ENCODE peak calls at places on chromosomes 5 and 9, in eight cellular contexts. E is CD8-positive, alpha-beta memory T cell; G is mammary epithelial cell; M is CD4-positive, alpha-beta memory T cell; H is endodermal cell; T is naive thymus-derived CD4-positive, alpha-beta T cell; Z is Peyer's patch; D is GM23248. U is an unnamed sample. For H3K4me1, the result is how much of the 10 kb centered on the place peaks cover.

GRCh38 chr5:181120761-181121160 is 10.2 kb downstream of the OR2V1 start:
- DNase-seq in E (no peak), H (no peak), T (no peak), G (no peak), D (peak), Z (no peak), M (no peak), U (no peak)

GRCh38 chr9:111805841-111806241 is 11.1 kb upstream of the SHOC1 start:
- DNase-seq in M (no peak), G (peak), H (no peak), T (no peak), D (peak), Z (no peak), E (no peak), U (no peak)

GRCh38 chr9:7963026-7963425 is 163.4 kb upstream of the DMAC1 start:
- DNase-seq in H (no peak), T (no peak), Z (no peak), E (no peak), M (no peak), D (no peak), G (no peak), U (no peak)

GRCh38 chr9:133705576-133705975 is 32.6 kb downstream of the SARDH start:
- DNase-seq in T (no peak), M (no peak), H (peak), G (no peak), Z (no peak), E (no peak), D (no peak), U (no peak)

GRCh38 chr5:32230356-32231099 is 56.4 kb upstream of the GOLPH3 start:
- DNase-seq in H (no peak), Z (no peak), D (no peak), E (no peak), G (no peak), T (no peak), M (no peak), U (no peak)

GRCh38 chr5:78056901-78057514 is 237.5 kb downstream of the AP3B1 start:
- DNase-seq in H (no peak), M (no peak), Z (no peak), D (no peak), G (no peak), T (no peak), E (no peak), U (no peak)

GRCh38 chr5:112228672-112229071 is 190.4 kb downstream of the EPB41L4A start:
- DNase-seq in D (peak), T (no peak), G (peak), H (peak), Z (no peak), E (no peak), M (no peak), U (peak)

GRCh38 chr9:15268796-15269195 is 38.2 kb downstream of the TTC39B start:
- DNase-seq in E (no peak), M (no peak), T (no peak), H (no peak), Z (no peak), G (no peak), D (no peak), U (no peak)

GRCh38 chr5:111063709-111064322 is 7.7 kb upstream of the TSLP start:
- DNase-seq in G (peak), T (no peak), M (no peak), E (no peak), H (no peak), Z (no peak), D (no peak), U (no peak)

GRCh38 chr9:70601000-70601929 is 186.8 kb upstream of the KLF9 start:
- DNase-seq in Z (peak), T (no peak), H (peak), M (no peak), G (peak), E (no peak), D (peak), U (peak)

GRCh38 chr9:93264338-93265125 is 80.6 kb downstream of the WNK2 start:
- DNase-seq in E (no peak), G (no peak), D (no peak), M (no peak), H (no peak), Z (peak), T (no peak), U (no peak)

GRCh38 chr5:180704362-180704761 is 35.5 kb downstream of the OR2Y1 start:
- DNase-seq in H (no peak), Z (no peak), T (no peak), M (no peak), G (peak), E (no peak), D (peak), U (no peak)

GRCh38 chr9:129350143-129350935 is 172.3 kb upstream of the IER5L start:
- DNase-seq in M (no peak), H (no peak), E (no peak), D (no peak), G (no peak), Z (no peak), T (no peak), U (no peak)
- H3K4me1 ChIP-seq in M (under half), H (under half), E (under half), D (under half), G (under half), Z (under half), T (under half), U (under half)

DNA sequence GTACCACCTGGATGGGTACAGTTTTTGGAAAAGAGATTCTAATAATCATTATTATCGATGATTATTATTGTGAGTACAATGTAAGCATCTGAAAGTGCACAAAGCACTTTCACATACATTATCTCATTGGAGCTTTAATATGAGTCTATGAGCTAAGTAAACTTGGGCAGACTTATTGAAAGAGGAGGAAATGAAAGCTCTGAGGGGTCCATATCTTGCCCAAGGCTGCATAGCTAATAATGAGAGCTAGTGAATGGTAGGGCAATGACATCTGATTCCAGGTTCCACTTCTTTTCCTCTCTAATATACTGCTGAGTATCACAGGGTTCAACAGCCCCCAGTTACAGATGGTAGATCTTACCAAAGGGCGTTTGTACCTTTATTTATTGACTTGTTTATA is 26.1 kb downstream of the TIMD4 start:
- DNase-seq in M (no peak), Z (no peak), G (no peak), E (no peak), T (no peak), D (no peak), H (no peak), U (no peak)
- H3K4me3 ChIP-seq in M (no peak), Z (no peak), G (no peak), E (no peak), T (no peak), D (no peak), H (no peak), U (no peak)

DNA sequence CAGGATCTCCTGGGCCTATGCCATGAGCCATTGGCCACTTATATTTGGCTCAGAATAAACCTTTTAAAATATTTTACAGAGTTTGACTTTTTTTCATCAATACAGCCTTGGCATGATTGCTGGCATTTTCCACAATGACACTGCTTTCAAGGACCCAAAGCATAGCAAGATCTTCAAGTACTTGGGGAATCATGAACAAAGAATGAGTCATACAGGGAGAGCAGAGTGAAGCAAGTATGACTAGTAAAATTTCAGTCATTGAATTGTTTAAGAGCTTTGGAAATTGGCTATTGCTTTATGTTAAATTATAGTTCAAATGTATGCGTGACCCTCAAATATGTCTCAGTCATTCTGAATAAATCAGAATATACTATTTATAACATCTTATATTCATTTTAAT is 53.0 kb downstream of the GDNF start:
- DNase-seq in Z (no peak), H (no peak), E (no peak), M (no peak), D (peak), G (peak), T (no peak), U (no peak)
- H3K27ac ChIP-seq in Z (no peak), H (no peak), E (no peak), M (no peak), D (peak), G (no peak), T (no peak), U (no peak)

GRCh38 chr5:138874771-138875628 is at the start of gene LRRTM2:
- DNase-seq in M (no peak), D (peak), T (no peak), H (no peak), G (peak), E (no peak), Z (no peak), U (no peak)
- H3K4me1 ChIP-seq in M (under half), D (under half), T (under half), H (under half), G (half or more), E (under half), Z (under half), U (under half)

DNA sequence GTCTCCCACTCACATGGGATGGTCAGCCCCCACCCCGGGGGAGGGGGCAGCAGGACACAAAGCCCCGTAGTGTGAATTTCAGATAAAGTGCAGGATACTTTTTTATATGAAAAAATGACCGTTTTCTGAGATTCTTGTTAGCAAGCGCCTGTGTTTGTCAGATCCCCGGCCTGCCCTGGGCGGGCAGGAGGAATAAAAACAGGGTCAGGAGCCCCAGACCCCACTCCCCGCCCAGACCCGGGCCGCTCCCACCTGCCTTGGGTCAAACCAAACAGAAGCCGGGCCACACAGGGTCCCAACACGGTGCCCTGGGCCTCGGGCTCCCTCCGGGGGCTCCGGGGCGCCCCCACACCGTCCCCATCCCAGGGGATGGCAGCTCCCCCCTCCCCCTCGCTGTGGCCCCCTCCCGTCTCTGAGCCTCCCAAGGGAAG is 13.5 kb upstream of the NRARP start:
- DNase-seq in T (no peak), G (no peak), D (no peak), Z (no peak), H (no peak), E (no peak), M (no peak), U (peak)
- H3K4me3 ChIP-seq in T (no peak), G (no peak), D (peak), Z (no peak), H (no peak), E (no peak), M (no peak), U (no peak)

GRCh38 chr5:34868736-34869135 is 29.8 kb downstream of the TTC23L start:
- DNase-seq in G (no peak), H (no peak), E (no peak), M (no peak), T (no peak), D (no peak), Z (no peak), U (no peak)
- H3K27ac ChIP-seq in G (no peak), H (no peak), E (no peak), M (no peak), T (no peak), D (no peak), Z (no peak), U (no peak)

GRCh38 chr9:121717141-121717749 is 65.8 kb downstream of the DAB2IP start:
- DNase-seq in T (no peak), G (peak), D (peak), H (no peak), M (no peak), E (no peak), Z (no peak), U (no peak)

GRCh38 chr9:121714075-121714705 is 62.8 kb downstream of the DAB2IP start:
- DNase-seq in T (no peak), D (no peak), Z (no peak), G (no peak), M (no peak), E (no peak), H (no peak), U (no peak)

GRCh38 chr9:121711281-121711680 is 59.8 kb downstream of the DAB2IP start:
- DNase-seq in G (no peak), D (no peak), Z (no peak), T (no peak), H (no peak), E (no peak), M (no peak), U (no peak)

GRCh38 chr9:121714873-121715272 is 63.4 kb downstream of the DAB2IP start:
- DNase-seq in E (no peak), T (no peak), D (no peak), Z (no peak), G (no peak), H (no peak), M (no peak), U (no peak)

DNA sequence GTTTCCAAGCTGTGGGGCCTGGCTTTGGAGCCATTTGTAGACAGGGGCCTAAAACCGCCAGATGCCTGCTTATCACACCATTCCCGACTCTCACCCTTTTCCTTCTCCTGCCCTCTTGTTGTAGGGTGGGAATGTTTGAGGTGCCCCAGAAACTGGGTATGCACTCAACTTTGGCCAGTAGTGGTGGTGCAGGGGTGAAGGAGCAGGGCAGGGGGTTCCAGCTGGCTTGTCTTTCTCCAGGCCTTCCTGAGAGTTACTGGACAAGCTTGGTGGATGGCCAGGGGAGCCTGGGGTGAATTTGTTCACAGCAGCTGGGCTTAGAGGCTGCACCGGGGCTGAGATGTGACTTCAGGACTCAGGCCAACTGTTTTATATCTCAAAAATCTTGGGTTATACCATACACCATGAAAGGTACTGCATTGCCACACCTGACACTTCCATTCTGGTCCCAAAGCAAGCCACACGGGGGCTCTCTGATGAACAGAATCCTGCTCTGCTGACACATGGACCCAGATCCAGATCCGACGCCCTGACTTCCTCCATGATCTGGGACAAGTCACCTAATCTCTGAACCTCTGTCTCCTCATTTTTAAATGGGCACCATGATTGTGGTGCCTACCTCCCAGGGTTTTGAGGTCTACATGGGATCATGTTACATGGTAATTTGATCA is 62.1 kb downstream of the DAB2IP start:
- DNase-seq in H (no peak), T (no peak), Z (no peak), E (no peak), D (no peak), G (no peak), M (no peak), U (no peak)
- H3K4me1 ChIP-seq in H (under half), T (under half), Z (under half), E (under half), D (under half), G (under half), M (under half), U (under half)

U was measured in body of pancreas.